ENCODE peak calls at places on chromosomes 16 and 17, in four cellular contexts. Q is lung, R is A549, V is esophagus muscularis mucosa. F is an unnamed sample. For H3K4me1, the result is how much of the 10 kb centered on the place peaks cover.

GRCh38 chr16:28514246-28514645 is 7.6 kb upstream of the IL27 start:
- DNase-seq in R (no peak), V (no peak), Q (no peak), F (no peak)

GRCh38 chr16:50208460-50208931 is 55.4 kb downstream of the TENT4B start:
- DNase-seq in R (no peak), Q (no peak), V (no peak), F (no peak)

GRCh38 chr16:71367243-71367976 is 8.9 kb downstream of the CALB2 start:
- DNase-seq in R (peak), Q (no peak), V (no peak), F (no peak)

GRCh38 chr17:30415491-30415890 is 36.8 kb downstream of the CPD start:
- DNase-seq in R (no peak), Q (no peak), V (no peak), F (no peak)

GRCh38 chr16:27257271-27257670 is 11.3 kb downstream of the NSMCE1 start:
- DNase-seq in Q (no peak), R (no peak), V (peak), F (no peak)

GRCh38 chr17:28492352-28493310 is 13.5 kb upstream of the FOXN1 start:
- DNase-seq in V (no peak), R (no peak), Q (no peak), F (no peak)

GRCh38 chr16:78200623-78201096 is 101.2 kb downstream of the WWOX start:
- DNase-seq in Q (no peak), V (no peak), R (no peak), F (no peak)

GRCh38 chr17:68981288-68981687 is 26.1 kb upstream of the ABCA8 start:
- DNase-seq in R (no peak), Q (peak), V (no peak), F (no peak)

GRCh38 chr17:20046629-20047028 is 37.5 kb downstream of the SPECC1 start:
- DNase-seq in V (no peak), R (no peak), Q (no peak), F (no peak)

GRCh38 chr16:27287887-27288286 is 19.3 kb upstream of the NSMCE1 start:
- DNase-seq in V (no peak), Q (no peak), R (no peak), F (no peak)

GRCh38 chr17:62703269-62703775 is 75.9 kb downstream of the MRC2 start:
- DNase-seq in V (no peak), Q (no peak), R (peak), F (peak)

GRCh38 chr17:29116652-29117439 is 63.4 kb downstream of the MYO18A start:
- DNase-seq in Q (peak), V (peak), R (peak), F (peak)

GRCh38 chr17:29664743-29665479 is 42.2 kb upstream of the CORO6 start:
- DNase-seq in V (no peak), R (peak), Q (no peak), F (no peak)

GRCh38 chr17:36600936-36601302 is 464 bp upstream of the MRM1 start:
- DNase-seq in V (no peak), R (no peak), Q (no peak), F (no peak)

GRCh38 chr16:26050489-26050888 is 358.7 kb downstream of the HS3ST4 start:
- DNase-seq in V (no peak), R (no peak), Q (no peak), F (no peak)
- H3K4me3 ChIP-seq in V (no peak), R (no peak), Q (no peak), F (no peak)

GRCh38 chr17:4335185-4335584 is 31.3 kb downstream of the UBE2G1 start:
- DNase-seq in Q (no peak), R (no peak), V (no peak), F (no peak)
- H3K4me1 ChIP-seq in Q (under half), R (half or more), V (half or more), F (under half)

DNA sequence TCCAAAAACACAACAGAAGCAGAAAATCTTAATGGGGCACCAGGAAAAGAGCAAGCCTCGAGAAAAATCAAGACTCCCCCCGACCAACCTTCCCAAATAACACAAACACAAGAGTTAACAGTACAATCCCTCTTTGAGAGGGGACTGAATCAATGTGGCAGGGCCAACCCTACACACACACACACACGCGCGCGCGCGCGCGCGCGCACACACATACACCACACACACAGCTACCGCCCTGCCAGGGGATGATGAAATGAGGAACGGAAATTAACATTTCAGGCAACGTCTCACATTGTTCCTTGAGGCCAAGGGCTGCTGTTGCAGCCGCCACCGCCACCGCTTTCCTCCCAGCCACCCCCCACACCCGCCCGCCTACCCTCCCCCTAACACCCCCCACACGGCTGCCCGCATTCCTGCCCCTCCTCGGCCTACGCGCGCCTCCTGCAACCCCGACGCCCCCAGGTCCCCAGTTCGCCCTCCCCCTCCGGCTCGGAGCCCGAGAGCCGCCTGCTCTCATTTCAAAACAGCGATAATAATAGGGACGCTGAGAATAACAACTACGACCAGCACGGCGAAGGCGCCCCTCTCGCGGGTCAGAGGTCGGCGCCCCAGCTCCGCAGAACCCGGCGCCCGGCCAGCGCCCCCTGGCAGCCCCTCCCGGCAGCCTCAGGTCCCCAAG is 1.2 kb downstream of the ANKRD11 start:
- DNase-seq in R (peak), Q (peak), V (peak), F (peak)
- H3K4me3 ChIP-seq in R (peak), Q (peak), V (peak), F (peak)

GRCh38 chr17:49388692-49389513 is 25.8 kb downstream of the PHB1 start:
- DNase-seq in Q (no peak), V (no peak), R (no peak), F (no peak)

GRCh38 chr17:49390548-49391324 is 23.9 kb downstream of the PHB1 start:
- DNase-seq in V (no peak), Q (peak), R (no peak), F (peak)

GRCh38 chr17:49387374-49388289 is 25.6 kb upstream of the ZNF652 start:
- DNase-seq in R (no peak), Q (no peak), V (no peak), F (no peak)

GRCh38 chr17:49386373-49386772 is 24.3 kb upstream of the ZNF652 start:
- DNase-seq in R (no peak), Q (no peak), V (no peak), F (no peak)

DNA sequence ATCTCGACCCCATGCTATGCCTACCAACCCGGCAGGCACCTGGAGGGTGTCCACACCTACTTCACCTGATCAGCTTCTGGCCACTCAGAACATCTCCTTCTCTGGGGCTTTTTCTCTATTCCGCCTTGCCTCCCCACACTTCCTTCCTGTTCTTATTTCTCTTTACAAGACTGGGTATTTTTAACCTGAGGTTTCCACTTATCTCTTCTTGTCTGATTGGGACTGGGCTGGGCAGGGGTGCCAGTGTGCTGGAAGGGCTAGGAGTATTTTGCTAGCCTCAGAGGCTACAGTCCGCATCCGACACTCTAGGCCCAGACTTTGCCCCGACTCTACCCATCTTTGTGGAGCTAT is 26.2 kb upstream of the ZNF652 start:
- DNase-seq in V (no peak), R (no peak), Q (no peak), F (no peak)
- H3K4me1 ChIP-seq in V (under half), R (under half), Q (under half), F (under half)

DNA sequence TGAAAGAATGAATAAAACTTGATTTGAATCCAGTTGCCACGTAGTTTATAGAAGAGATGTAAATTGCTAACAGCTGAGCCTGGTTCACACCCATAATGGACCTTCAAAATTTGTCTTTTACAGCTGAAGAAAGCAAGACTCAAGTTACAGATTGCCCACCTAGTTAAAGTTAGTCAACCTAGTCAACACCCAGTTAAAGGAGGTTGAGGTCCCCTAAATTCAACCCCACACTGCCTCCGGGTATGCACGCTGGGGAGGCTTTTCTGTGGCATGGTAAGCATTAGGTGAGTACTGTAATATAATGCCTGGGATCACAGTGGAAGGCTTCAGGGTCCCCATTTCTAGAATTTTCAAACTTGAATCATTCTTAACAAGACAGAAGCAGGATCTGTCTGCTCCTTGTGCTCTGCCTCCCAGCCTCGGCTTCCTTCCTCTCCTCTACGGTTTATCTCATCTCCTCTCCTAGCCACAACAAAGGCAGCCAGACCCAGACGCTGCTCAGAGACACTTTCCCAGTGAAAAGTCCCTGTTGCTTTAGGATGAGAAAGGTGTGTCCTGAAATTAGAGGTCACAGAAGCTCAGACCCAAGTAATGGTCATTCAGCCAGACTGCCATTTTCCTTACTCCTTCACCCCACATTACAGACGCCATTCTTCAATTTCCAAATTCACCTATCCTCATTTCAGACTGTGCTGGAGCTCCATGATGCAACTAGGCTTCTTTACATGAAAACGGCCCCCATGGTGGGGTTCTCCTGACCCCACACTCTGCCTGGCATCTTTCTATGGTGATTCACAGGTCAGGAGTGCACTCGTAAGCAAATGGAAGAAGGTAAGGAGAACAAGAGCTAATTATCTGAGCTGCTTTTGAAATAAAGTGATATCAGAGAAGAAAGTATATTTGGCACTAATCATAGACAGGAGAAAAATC is 27.2 kb upstream of the SUPT4H1 start:
- DNase-seq in R (no peak), V (no peak), Q (no peak), F (no peak)
- H3K4me3 ChIP-seq in R (no peak), V (no peak), Q (no peak), F (no peak)

DNA sequence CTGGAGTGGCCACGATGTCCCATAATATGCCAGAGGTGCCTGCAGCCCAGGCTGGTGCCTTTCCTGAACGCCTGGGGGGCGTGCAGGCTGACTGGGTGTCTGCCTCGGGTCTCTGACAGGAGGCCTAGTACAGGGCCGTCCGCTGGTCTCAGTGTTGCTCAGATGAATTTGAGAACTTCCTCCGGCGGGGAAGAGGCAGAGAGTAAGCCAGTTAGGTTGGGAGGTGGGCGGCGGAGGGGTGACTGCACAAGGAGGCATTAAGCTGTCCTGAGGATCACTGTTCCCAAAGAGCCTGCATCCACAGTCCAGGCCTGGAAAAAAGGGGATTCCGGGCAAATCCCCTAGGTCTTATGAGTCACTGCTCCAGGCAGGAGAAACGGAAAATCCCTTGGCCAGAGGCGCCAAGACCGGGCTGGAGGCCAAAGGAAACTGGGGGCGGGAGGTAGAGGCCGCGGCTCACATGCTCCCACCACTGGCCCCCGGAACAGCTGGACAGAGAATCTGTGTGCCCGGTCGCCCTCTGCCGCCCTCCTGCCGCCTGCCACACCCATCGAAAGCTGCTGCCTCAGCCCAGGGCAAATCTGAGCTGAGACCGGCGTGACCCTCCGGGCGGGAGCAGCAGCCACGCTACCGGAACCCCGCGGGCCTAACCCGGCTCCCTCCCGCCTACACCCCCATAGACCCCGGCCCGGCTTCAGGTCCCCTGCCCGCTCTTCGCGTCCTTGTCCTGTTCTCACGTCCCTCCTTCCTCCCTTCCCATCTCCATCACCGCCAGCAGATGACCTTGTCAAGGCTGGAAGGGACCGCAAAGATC is 1.2 kb downstream of the TRIM47 start:
- DNase-seq in V (peak), R (peak), Q (peak), F (peak)
- H3K4me1 ChIP-seq in V (half or more), R (under half), Q (under half), F (under half)

GRCh38 chr16:2964416-2965223 is 545 bp downstream of the KREMEN2 start:
- DNase-seq in Q (no peak), R (peak), V (no peak), F (no peak)

GRCh38 chr16:2962334-2963073 is 1.6 kb upstream of the KREMEN2 start:
- DNase-seq in V (no peak), Q (no peak), R (no peak), F (no peak)

GRCh38 chr16:2966043-2966802 is 2.1 kb downstream of the KREMEN2 start:
- DNase-seq in R (no peak), V (no peak), Q (no peak), F (no peak)

GRCh38 chr16:2963074-2963610 is 933 bp upstream of the KREMEN2 start:
- DNase-seq in Q (no peak), V (no peak), R (no peak), F (no peak)

DNA sequence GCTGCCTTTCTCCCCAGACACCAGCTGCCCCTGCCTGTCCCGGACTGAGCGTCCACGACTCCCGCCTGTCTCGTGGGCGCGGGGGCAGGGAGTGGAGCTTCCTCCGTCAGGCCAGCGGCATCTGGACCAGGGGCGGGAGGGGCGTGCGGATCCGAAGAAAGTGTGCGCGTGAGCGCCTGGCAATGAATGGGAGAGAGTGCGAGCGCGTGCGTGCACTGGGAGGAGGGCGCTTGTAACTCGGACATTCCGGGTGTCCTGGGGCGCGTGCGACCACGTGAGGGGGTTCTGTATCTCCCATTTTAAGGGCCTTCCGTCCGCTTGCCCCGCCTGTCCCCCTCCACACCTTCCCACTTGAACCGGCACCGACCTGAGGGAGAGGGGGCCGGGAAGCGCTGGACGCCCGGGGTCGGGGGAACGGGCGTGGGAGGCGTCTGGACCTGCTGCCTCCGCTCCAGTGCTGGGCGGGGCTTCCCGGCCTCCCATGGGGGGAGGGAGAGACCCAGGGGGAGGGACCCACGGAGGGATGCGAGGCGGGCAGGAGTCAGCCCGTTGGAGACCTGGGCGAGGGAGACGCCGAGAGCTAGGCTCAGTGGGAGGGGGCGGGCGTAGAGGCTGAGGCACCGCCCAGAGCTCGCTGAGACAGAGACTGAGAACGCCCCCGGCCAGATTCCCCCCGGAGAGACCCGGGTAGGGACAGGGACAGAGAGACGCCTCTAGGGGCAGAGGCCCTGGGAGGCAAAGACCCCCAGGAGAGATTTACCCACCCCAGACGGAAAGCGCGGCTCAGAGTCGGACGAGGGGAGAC is at the start of gene KREMEN2:
- DNase-seq in R (peak), Q (no peak), V (no peak), F (peak)
- H3K4me3 ChIP-seq in R (peak), Q (no peak), V (peak), F (no peak)

GRCh38 chr17:61580502-61580901 is 10.5 kb downstream of the NACA2 start:
- DNase-seq in Q (no peak), V (no peak), R (no peak), F (no peak)
- H3K4me1 ChIP-seq in Q (under half), V (under half), R (under half), F (under half)

DNA sequence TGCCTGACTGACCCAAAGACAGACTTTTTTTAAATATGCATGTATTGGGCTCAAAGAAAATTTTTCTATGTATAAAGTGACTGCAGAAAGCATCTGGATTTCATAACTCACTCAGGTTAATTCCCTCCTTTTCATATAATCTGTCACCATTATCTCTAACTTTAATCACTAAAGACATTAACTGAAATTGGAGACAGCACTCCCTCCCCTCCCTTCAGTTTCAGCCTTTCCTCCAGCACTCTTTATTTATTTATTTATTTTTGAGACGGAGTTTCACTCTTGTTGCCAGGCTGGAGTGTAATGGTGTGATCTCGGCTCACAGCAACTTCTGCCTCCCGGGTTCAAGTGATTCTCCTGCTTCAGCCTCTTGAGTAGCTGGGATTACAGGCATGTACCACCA is 43.2 kb downstream of the CDH8 start:
- DNase-seq in R (no peak), Q (no peak), V (no peak), F (no peak)
- H3K4me3 ChIP-seq in R (no peak), Q (no peak), V (no peak), F (no peak)